ENCODE peak calls at places on chromosomes 7 and 10, in six cellular contexts. One of them, this sample, is unnamed.

GRCh38 chr7:116786791-116787443 is 75.5 kb upstream of the CAPZA2 start:
- DNase-seq in Caki2: peak; percentile 72
- DNase-seq in GM06990: peak; percentile 8
- DNase-seq in Calu3: peak; percentile 24
- DNase-seq in activated naive CD4-positive, alpha-beta T cell treated with anti-CD3 and anti-CD28 coated beads, Interleukin-2, amount 50 U/mL, for 16 hours: no peak
- DNase-seq in DMS153: peak; percentile 17
- DNase-seq in this sample: no peak

GRCh38 chr10:98489561-98490481 is 43.1 kb upstream of the HPS1 start:
- DNase-seq in Caki2: no peak
- DNase-seq in GM06990: no peak
- DNase-seq in Calu3: peak; percentile 26
- DNase-seq in activated naive CD4-positive, alpha-beta T cell treated with anti-CD3 and anti-CD28 coated beads, Interleukin-2, amount 50 U/mL, for 16 hours: no peak
- DNase-seq in DMS153: no peak
- DNase-seq in this sample: no peak

GRCh38 chr7:138632866-138633602 is 68.1 kb downstream of the SVOPL start:
- DNase-seq in Caki2: no peak
- DNase-seq in GM06990: no peak
- DNase-seq in Calu3: no peak
- DNase-seq in activated naive CD4-positive, alpha-beta T cell treated with anti-CD3 and anti-CD28 coated beads, Interleukin-2, amount 50 U/mL, for 16 hours: no peak
- DNase-seq in DMS153: no peak
- DNase-seq in this sample: no peak

GRCh38 chr7:151174246-151175046 is 7.0 kb upstream of the GBX1 start:
- DNase-seq in Caki2: no peak
- DNase-seq in GM06990: no peak
- DNase-seq in Calu3: no peak
- DNase-seq in activated naive CD4-positive, alpha-beta T cell treated with anti-CD3 and anti-CD28 coated beads, Interleukin-2, amount 50 U/mL, for 16 hours: peak; percentile 31
- DNase-seq in DMS153: no peak
- DNase-seq in this sample: no peak

GRCh38 chr10:11142809-11143208 is 125.1 kb downstream of the CELF2 start:
- DNase-seq in Caki2: no peak
- DNase-seq in GM06990: no peak
- DNase-seq in Calu3: no peak
- DNase-seq in activated naive CD4-positive, alpha-beta T cell treated with anti-CD3 and anti-CD28 coated beads, Interleukin-2, amount 50 U/mL, for 16 hours: no peak
- DNase-seq in DMS153: no peak
- DNase-seq in this sample: no peak

GRCh38 chr10:11593612-11594011 is 17.8 kb downstream of the USP6NL start:
- DNase-seq in Caki2: no peak
- DNase-seq in GM06990: no peak
- DNase-seq in Calu3: no peak
- DNase-seq in activated naive CD4-positive, alpha-beta T cell treated with anti-CD3 and anti-CD28 coated beads, Interleukin-2, amount 50 U/mL, for 16 hours: no peak
- DNase-seq in DMS153: no peak
- DNase-seq in this sample: no peak

GRCh38 chr10:31004611-31005193 is 27.0 kb downstream of the ZNF438 start:
- DNase-seq in Caki2: peak; percentile 65
- DNase-seq in GM06990: no peak
- DNase-seq in Calu3: no peak
- DNase-seq in activated naive CD4-positive, alpha-beta T cell treated with anti-CD3 and anti-CD28 coated beads, Interleukin-2, amount 50 U/mL, for 16 hours: no peak
- DNase-seq in DMS153: no peak
- DNase-seq in this sample: no peak

GRCh38 chr7:120114626-120115025 is 158.3 kb upstream of the KCND2 start:
- DNase-seq in Caki2: no peak
- DNase-seq in GM06990: no peak
- DNase-seq in Calu3: peak; percentile 15
- DNase-seq in activated naive CD4-positive, alpha-beta T cell treated with anti-CD3 and anti-CD28 coated beads, Interleukin-2, amount 50 U/mL, for 16 hours: no peak
- DNase-seq in DMS153: no peak
- DNase-seq in this sample: no peak

GRCh38 chr10:80507484-80507880 is 30.2 kb upstream of the SH2D4B start:
- DNase-seq in Caki2: no peak
- DNase-seq in GM06990: no peak
- DNase-seq in Calu3: no peak
- DNase-seq in activated naive CD4-positive, alpha-beta T cell treated with anti-CD3 and anti-CD28 coated beads, Interleukin-2, amount 50 U/mL, for 16 hours: no peak
- DNase-seq in DMS153: no peak
- DNase-seq in this sample: no peak

GRCh38 chr10:85791846-85792532 is 574.6 kb downstream of the GRID1 start:
- DNase-seq in Caki2: peak; percentile 12
- DNase-seq in GM06990: no peak
- DNase-seq in Calu3: peak; percentile 6
- DNase-seq in activated naive CD4-positive, alpha-beta T cell treated with anti-CD3 and anti-CD28 coated beads, Interleukin-2, amount 50 U/mL, for 16 hours: no peak
- DNase-seq in DMS153: no peak
- DNase-seq in this sample: peak; percentile 32

GRCh38 chr10:644943-645334 is 44.5 kb downstream of the DIP2C start:
- DNase-seq in Caki2: no peak
- DNase-seq in GM06990: no peak
- DNase-seq in Calu3: no peak
- DNase-seq in activated naive CD4-positive, alpha-beta T cell treated with anti-CD3 and anti-CD28 coated beads, Interleukin-2, amount 50 U/mL, for 16 hours: no peak
- DNase-seq in DMS153: no peak
- DNase-seq in this sample: no peak

GRCh38 chr7:28414453-28414852 is 2.1 kb downstream of the CREB5 start:
- DNase-seq in Caki2: no peak
- DNase-seq in GM06990: no peak
- DNase-seq in Calu3: no peak
- DNase-seq in activated naive CD4-positive, alpha-beta T cell treated with anti-CD3 and anti-CD28 coated beads, Interleukin-2, amount 50 U/mL, for 16 hours: no peak
- DNase-seq in DMS153: no peak
- DNase-seq in this sample: no peak

GRCh38 chr10:17781856-17782255 is 27.3 kb upstream of the MRC1 start:
- DNase-seq in Caki2: no peak
- DNase-seq in GM06990: no peak
- DNase-seq in Calu3: no peak
- DNase-seq in activated naive CD4-positive, alpha-beta T cell treated with anti-CD3 and anti-CD28 coated beads, Interleukin-2, amount 50 U/mL, for 16 hours: no peak
- DNase-seq in DMS153: no peak
- DNase-seq in this sample: no peak

GRCh38 chr10:71975891-71976725 is 11.9 kb downstream of the CHST3 start:
- DNase-seq in Caki2: peak; percentile 77
- DNase-seq in GM06990: no peak
- DNase-seq in Calu3: peak; percentile 66
- DNase-seq in activated naive CD4-positive, alpha-beta T cell treated with anti-CD3 and anti-CD28 coated beads, Interleukin-2, amount 50 U/mL, for 16 hours: no peak
- DNase-seq in DMS153: no peak
- DNase-seq in this sample: no peak

GRCh38 chr7:66920256-66920655 is 769 bp upstream of the TMEM248 start:
- DNase-seq in Caki2: no peak
- DNase-seq in GM06990: no peak
- DNase-seq in Calu3: no peak
- DNase-seq in activated naive CD4-positive, alpha-beta T cell treated with anti-CD3 and anti-CD28 coated beads, Interleukin-2, amount 50 U/mL, for 16 hours: no peak
- DNase-seq in DMS153: no peak
- DNase-seq in this sample: no peak

GRCh38 chr7:28062197-28062988 is 118.2 kb downstream of the JAZF1 start:
- DNase-seq in Caki2: peak; percentile 30
- DNase-seq in GM06990: peak; percentile 4
- DNase-seq in Calu3: peak; percentile 91
- DNase-seq in activated naive CD4-positive, alpha-beta T cell treated with anti-CD3 and anti-CD28 coated beads, Interleukin-2, amount 50 U/mL, for 16 hours: peak; percentile 43
- DNase-seq in DMS153: peak; percentile 81
- DNase-seq in this sample: peak; percentile 74

GRCh38 chr7:54179321-54180029 is 362.7 kb upstream of the VSTM2A start:
- DNase-seq in Caki2: peak; percentile 54
- DNase-seq in GM06990: no peak
- DNase-seq in Calu3: no peak
- DNase-seq in activated naive CD4-positive, alpha-beta T cell treated with anti-CD3 and anti-CD28 coated beads, Interleukin-2, amount 50 U/mL, for 16 hours: no peak
- DNase-seq in DMS153: no peak
- DNase-seq in this sample: no peak

GRCh38 chr10:11180228-11180627 is 162.6 kb downstream of the CELF2 start:
- DNase-seq in Caki2: no peak
- DNase-seq in GM06990: peak; percentile 62
- DNase-seq in Calu3: no peak
- DNase-seq in activated naive CD4-positive, alpha-beta T cell treated with anti-CD3 and anti-CD28 coated beads, Interleukin-2, amount 50 U/mL, for 16 hours: peak; percentile 43
- DNase-seq in DMS153: no peak
- DNase-seq in this sample: no peak

GRCh38 chr10:6766480-6766879 is 186.4 kb upstream of the PRKCQ start:
- DNase-seq in Caki2: no peak
- DNase-seq in GM06990: no peak
- DNase-seq in Calu3: no peak
- DNase-seq in activated naive CD4-positive, alpha-beta T cell treated with anti-CD3 and anti-CD28 coated beads, Interleukin-2, amount 50 U/mL, for 16 hours: no peak
- DNase-seq in DMS153: no peak
- DNase-seq in this sample: no peak

GRCh38 chr10:83725567-83725966 is 413.7 kb upstream of the GHITM start:
- DNase-seq in Caki2: no peak
- DNase-seq in GM06990: no peak
- DNase-seq in Calu3: no peak
- DNase-seq in activated naive CD4-positive, alpha-beta T cell treated with anti-CD3 and anti-CD28 coated beads, Interleukin-2, amount 50 U/mL, for 16 hours: no peak
- DNase-seq in DMS153: no peak
- DNase-seq in this sample: no peak

GRCh38 chr7:151850484-151851159 is 26.3 kb downstream of the PRKAG2 start:
- DNase-seq in Caki2: no peak
- DNase-seq in GM06990: no peak
- DNase-seq in Calu3: no peak
- DNase-seq in activated naive CD4-positive, alpha-beta T cell treated with anti-CD3 and anti-CD28 coated beads, Interleukin-2, amount 50 U/mL, for 16 hours: no peak
- DNase-seq in DMS153: no peak
- DNase-seq in this sample: no peak

GRCh38 chr10:72333111-72334012 is 21.4 kb downstream of the DNAJB12 start:
- DNase-seq in Caki2: no peak
- DNase-seq in GM06990: no peak
- DNase-seq in Calu3: no peak
- DNase-seq in activated naive CD4-positive, alpha-beta T cell treated with anti-CD3 and anti-CD28 coated beads, Interleukin-2, amount 50 U/mL, for 16 hours: no peak
- DNase-seq in DMS153: no peak
- DNase-seq in this sample: no peak

GRCh38 chr7:134549366-134549765 is 456 bp downstream of the AKR1B15 start:
- DNase-seq in Caki2: no peak
- DNase-seq in GM06990: no peak
- DNase-seq in Calu3: no peak
- DNase-seq in activated naive CD4-positive, alpha-beta T cell treated with anti-CD3 and anti-CD28 coated beads, Interleukin-2, amount 50 U/mL, for 16 hours: no peak
- DNase-seq in DMS153: no peak
- DNase-seq in this sample: no peak

GRCh38 chr7:38369816-38370493 is 96.5 kb upstream of the TARP start:
- DNase-seq in Caki2: peak; percentile 57
- DNase-seq in GM06990: peak; percentile 39
- DNase-seq in Calu3: peak; percentile 95
- DNase-seq in activated naive CD4-positive, alpha-beta T cell treated with anti-CD3 and anti-CD28 coated beads, Interleukin-2, amount 50 U/mL, for 16 hours: peak; percentile 75
- DNase-seq in DMS153: peak; percentile 17
- DNase-seq in this sample: peak; percentile 91

GRCh38 chr10:11682896-11683295 is 59.3 kb upstream of the ECHDC3 start:
- DNase-seq in Caki2: no peak
- DNase-seq in GM06990: no peak
- DNase-seq in Calu3: no peak
- DNase-seq in activated naive CD4-positive, alpha-beta T cell treated with anti-CD3 and anti-CD28 coated beads, Interleukin-2, amount 50 U/mL, for 16 hours: no peak
- DNase-seq in DMS153: no peak
- DNase-seq in this sample: no peak

GRCh38 chr10:6579904-6580278 is at the start of gene PRKCQ:
- DNase-seq in Caki2: peak; percentile 67
- DNase-seq in GM06990: no peak
- DNase-seq in Calu3: no peak
- DNase-seq in activated naive CD4-positive, alpha-beta T cell treated with anti-CD3 and anti-CD28 coated beads, Interleukin-2, amount 50 U/mL, for 16 hours: no peak
- DNase-seq in DMS153: no peak
- DNase-seq in this sample: no peak

GRCh38 chr7:157046681-157047080 is 36.2 kb upstream of the MNX1 start:
- DNase-seq in Caki2: no peak
- DNase-seq in GM06990: no peak
- DNase-seq in Calu3: no peak
- DNase-seq in activated naive CD4-positive, alpha-beta T cell treated with anti-CD3 and anti-CD28 coated beads, Interleukin-2, amount 50 U/mL, for 16 hours: no peak
- DNase-seq in DMS153: no peak
- DNase-seq in this sample: peak; percentile 47

GRCh38 chr10:13990392-13990805 is 340.3 kb downstream of the FRMD4A start:
- DNase-seq in Caki2: no peak
- DNase-seq in GM06990: no peak
- DNase-seq in Calu3: no peak
- DNase-seq in activated naive CD4-positive, alpha-beta T cell treated with anti-CD3 and anti-CD28 coated beads, Interleukin-2, amount 50 U/mL, for 16 hours: no peak
- DNase-seq in DMS153: no peak
- DNase-seq in this sample: no peak

GRCh38 chr7:116552616-116553015 is 27.8 kb downstream of the CAV1 start:
- DNase-seq in Caki2: peak; percentile 66
- DNase-seq in GM06990: no peak
- DNase-seq in Calu3: no peak
- DNase-seq in activated naive CD4-positive, alpha-beta T cell treated with anti-CD3 and anti-CD28 coated beads, Interleukin-2, amount 50 U/mL, for 16 hours: no peak
- DNase-seq in DMS153: no peak
- DNase-seq in this sample: no peak